ENCODE peak calls at places on chromosomes 5 and 9, in six cellular contexts. C, W, Z, A, R and P are unnamed samples. For H3K9me3 and H3K4me1, the result is how much of the 10 kb centered on the place peaks cover.

GRCh38 chr9:131289301-131290038 is at the start of gene PLPP7:
- DNase-seq in C (peak), R (no peak), W (no peak), A (peak), Z (peak), P (no peak)

GRCh38 chr5:153742071-153742470 is 251.6 kb downstream of the GRIA1 start:
- DNase-seq in Z (no peak), W (no peak), A (no peak), C (no peak), R (no peak), P (no peak)

GRCh38 chr9:98255064-98255577 is 328 bp downstream of the TBC1D2 start:
- DNase-seq in R (no peak), Z (peak), W (no peak), A (no peak), C (no peak), P (no peak)

GRCh38 chr9:130214921-130215320 is 42.7 kb downstream of the NCS1 start:
- DNase-seq in A (no peak), Z (no peak), R (no peak), C (no peak), W (no peak), P (no peak)

GRCh38 chr5:83927140-83927733 is 206.6 kb upstream of the HAPLN1 start:
- DNase-seq in W (peak), Z (peak), R (peak), A (no peak), C (peak), P (no peak)

GRCh38 chr9:115694014-115694413 is 459.6 kb upstream of the PAPPA start:
- DNase-seq in A (no peak), Z (peak), W (no peak), C (peak), R (no peak), P (no peak)

GRCh38 chr5:88818296-88818695 is 64.7 kb downstream of the MEF2C start:
- DNase-seq in W (no peak), Z (no peak), R (no peak), A (no peak), C (no peak), P (no peak)

GRCh38 chr9:136757751-136758140 is 297 bp downstream of the LCN8 start:
- DNase-seq in C (no peak), Z (no peak), W (no peak), A (no peak), R (no peak), P (no peak)

GRCh38 chr5:172389578-172390112 is 64.7 kb downstream of the SH3PXD2B start:
- DNase-seq in Z (no peak), W (no peak), R (no peak), A (no peak), C (no peak), P (no peak)

GRCh38 chr9:131258186-131258585 is 18.1 kb downstream of the FAM78A start:
- DNase-seq in Z (no peak), R (no peak), W (no peak), C (no peak), A (no peak), P (no peak)

GRCh38 chr5:41195228-41195627 is 18.1 kb downstream of the C6 start:
- DNase-seq in Z (no peak), A (no peak), R (no peak), C (no peak), W (no peak), P (no peak)

GRCh38 chr9:33415152-33416038 is 13.0 kb upstream of the AQP7 start:
- DNase-seq in Z (peak), R (peak), C (peak), W (peak), A (peak), P (no peak)

GRCh38 chr5:177980776-177981175 is 15.3 kb downstream of the PROP1 start:
- DNase-seq in R (no peak), Z (peak), W (no peak), A (peak), C (no peak), P (peak)

GRCh38 chr9:111566234-111566633 is 33.2 kb downstream of the PTGR1 start:
- DNase-seq in W (no peak), A (no peak), Z (peak), R (no peak), C (peak), P (no peak)

GRCh38 chr5:143016777-143017374 is 246.7 kb downstream of the ARHGAP26 start:
- DNase-seq in A (no peak), C (peak), R (no peak), W (no peak), Z (peak), P (no peak)

GRCh38 chr9:113417370-113417769 is 6.8 kb downstream of the C9orf43 start:
- DNase-seq in A (no peak), C (no peak), R (no peak), W (no peak), Z (no peak), P (no peak)

GRCh38 chr9:131704195-131704983 is 35.5 kb downstream of the RAPGEF1 start:
- DNase-seq in A (no peak), W (no peak), C (no peak), R (no peak), Z (no peak), P (no peak)

GRCh38 chr9:95246547-95246946 is 71.0 kb downstream of the FANCC start:
- DNase-seq in Z (no peak), A (no peak), C (no peak), R (no peak), W (no peak), P (peak)

GRCh38 chr9:111731916-111732315 is 62.8 kb downstream of the SHOC1 start:
- DNase-seq in W (no peak), R (no peak), C (no peak), Z (peak), A (no peak), P (no peak)

GRCh38 chr9:107557236-107557990 is 67.8 kb upstream of the KLF4 start:
- DNase-seq in C (no peak), R (no peak), Z (peak), W (peak), A (no peak), P (no peak)

GRCh38 chr9:88949425-88949824 is 41.8 kb upstream of the S1PR3 start:
- DNase-seq in R (peak), Z (peak), W (no peak), C (peak), A (peak), P (peak)

GRCh38 chr5:42943931-42944631 is 96.0 kb downstream of the ANXA2R start:
- DNase-seq in Z (peak), A (no peak), R (no peak), C (peak), W (no peak), P (no peak)

GRCh38 chr5:104611419-104611818 is 1048.8 kb upstream of the NUDT12 start:
- DNase-seq in R (no peak), W (no peak), A (no peak), C (no peak), Z (no peak), P (no peak)

GRCh38 chr9:95406114-95406513 is 88.6 kb upstream of the FANCC start:
- DNase-seq in W (no peak), A (no peak), R (no peak), Z (peak), C (no peak), P (no peak)

GRCh38 chr9:14057347-14058077 is 256.4 kb downstream of the NFIB start:
- DNase-seq in C (no peak), A (no peak), W (no peak), R (no peak), Z (peak), P (peak)

GRCh38 chr9:2170737-2171136 is 155.6 kb downstream of the SMARCA2 start:
- DNase-seq in Z (no peak), C (no peak), W (no peak), R (no peak), A (no peak), P (no peak)
- H3K9me3 ChIP-seq in Z (under half), C (under half), W (under half), R (under half), A (under half), P (under half)

DNA sequence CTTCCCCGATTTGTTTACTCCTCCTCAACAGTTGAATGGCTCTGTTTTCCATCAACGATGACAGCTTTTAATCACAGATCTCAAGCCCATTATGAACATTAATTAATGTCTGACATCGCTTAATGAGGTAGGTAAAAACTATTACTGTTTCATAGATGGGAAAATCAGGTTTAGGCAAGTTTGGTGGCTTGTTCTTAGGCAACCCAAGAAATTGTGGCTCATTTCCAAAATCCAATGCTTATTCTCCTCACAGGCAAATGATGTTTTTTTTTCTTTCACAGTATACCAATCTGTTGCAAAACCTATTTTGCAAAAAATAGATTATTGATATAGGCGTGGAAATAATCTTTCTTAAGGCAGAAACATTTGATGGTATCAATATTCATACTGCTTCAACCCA is 70.8 kb upstream of the CHD1 start:
- DNase-seq in R (no peak), C (no peak), A (no peak), W (no peak), Z (peak), P (no peak)
- TF ChIP-seq CTCF in R (no peak), C (no peak), A (no peak), W (no peak), Z (no peak), P (no peak)

GRCh38 chr5:79699766-79700400 is 10.2 kb downstream of the CMYA5 start:
- DNase-seq in C (no peak), R (no peak), A (no peak), W (no peak), Z (no peak), P (no peak)
- H3K4me1 ChIP-seq in C (half or more), R (under half), A (under half), W (under half), Z (under half), P (under half)

DNA sequence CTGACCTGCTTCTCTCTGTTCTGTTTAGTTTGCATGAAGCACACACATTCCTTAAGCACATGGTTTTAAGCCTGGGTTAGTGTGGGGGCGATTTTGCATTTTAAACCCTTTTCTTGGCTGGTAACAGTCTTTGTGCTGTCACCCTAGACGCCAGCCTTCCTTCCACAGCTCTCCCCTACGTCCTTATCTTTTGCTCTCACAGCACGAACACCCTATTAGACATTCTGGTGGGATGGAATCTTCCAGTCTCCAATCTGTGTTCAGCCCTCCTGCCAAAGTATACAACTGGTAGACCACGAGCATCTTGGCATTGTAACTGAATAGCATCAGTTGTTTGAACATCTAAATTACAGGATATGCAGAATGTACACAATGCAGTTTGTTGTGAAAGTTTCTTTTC is 316.9 kb upstream of the IRX2 start:
- DNase-seq in C (no peak), W (no peak), R (no peak), A (no peak), Z (no peak), P (no peak)
- H3K9me3 ChIP-seq in C (under half), W (under half), R (under half), A (under half), Z (under half), P (under half)